ENCODE peak calls at places on chromosomes 5 and 9, in nine cellular contexts. O is pancreas; Y is transverse colon; U is cardiac muscle cell; X is tibial nerve; S is IMR-90; G is RWPE2; T is CD4-positive, alpha-beta memory T cell; C is PC-3. W is an unnamed sample. For H3K4me1, the result is how much of the 10 kb centered on the place peaks cover.

GRCh38 chr9:12708562-12709298 is 15.5 kb downstream of the TYRP1 start:
- DNase-seq in O (no peak), Y (no peak), U (no peak), X (no peak), S (peak), G (no peak), T (no peak), C (peak), W (no peak)

GRCh38 chr5:88190106-88190834 is 78.4 kb downstream of the TMEM161B start:
- DNase-seq in O (no peak), Y (no peak), U (no peak), X (no peak), S (no peak), G (no peak), T (no peak), C (peak), W (no peak)

GRCh38 chr5:33997331-33997983 is 10.4 kb downstream of the AMACR start:
- DNase-seq in O (peak), Y (peak), U (peak), X (peak), S (peak), G (no peak), T (peak), C (peak), W (peak)

GRCh38 chr5:132489871-132490483 is 596 bp downstream of the IRF1 start:
- DNase-seq in O (peak), Y (peak), U (peak), X (peak), S (peak), G (peak), T (no peak), C (peak), W (peak)

GRCh38 chr5:54171645-54172384 is 138.6 kb downstream of the ARL15 start:
- DNase-seq in O (no peak), Y (peak), U (no peak), X (no peak), S (peak), G (no peak), T (no peak), C (peak), W (no peak)

GRCh38 chr5:1727571-1727970 is 72.1 kb downstream of the MRPL36 start:
- DNase-seq in O (no peak), Y (no peak), U (no peak), X (no peak), S (no peak), G (peak), T (no peak), C (no peak), W (no peak)

GRCh38 chr5:107428303-107428761 is 242.4 kb downstream of the EFNA5 start:
- DNase-seq in O (no peak), Y (no peak), U (no peak), X (no peak), S (no peak), G (no peak), T (no peak), C (no peak), W (no peak)

GRCh38 chr5:170885281-170885680 is 23.5 kb downstream of the RANBP17 start:
- DNase-seq in O (no peak), Y (no peak), U (no peak), X (no peak), S (peak), G (no peak), T (no peak), C (no peak), W (no peak)

GRCh38 chr5:116892993-116893392 is 318.4 kb upstream of the SEMA6A start:
- DNase-seq in O (no peak), Y (no peak), U (peak), X (no peak), S (no peak), G (no peak), T (no peak), C (no peak), W (no peak)

GRCh38 chr9:82320566-82320965 is 332.0 kb downstream of the SPATA31D1 start:
- DNase-seq in O (no peak), Y (no peak), U (no peak), X (no peak), S (peak), G (no peak), T (no peak), C (no peak), W (no peak)

GRCh38 chr9:135158572-135158937 is 71.1 kb downstream of the OLFM1 start:
- DNase-seq in O (no peak), Y (no peak), U (no peak), X (no peak), S (no peak), G (no peak), T (no peak), C (no peak), W (no peak)

GRCh38 chr5:151298465-151298864 is 5.1 kb downstream of the SLC36A3 start:
- DNase-seq in O (no peak), Y (no peak), U (no peak), X (no peak), S (no peak), G (no peak), T (no peak), C (no peak), W (no peak)

GRCh38 chr5:138978085-138978484 is 103.0 kb upstream of the LRRTM2 start:
- DNase-seq in O (no peak), Y (no peak), U (no peak), X (no peak), S (peak), G (no peak), T (no peak), C (no peak), W (no peak)

GRCh38 chr5:169801324-169801777 is 164.3 kb downstream of the DOCK2 start:
- DNase-seq in O (no peak), Y (no peak), U (no peak), X (no peak), S (peak), G (no peak), T (no peak), C (peak), W (no peak)

GRCh38 chr9:128215491-128216404 is 12.6 kb downstream of the DNM1 start:
- DNase-seq in O (peak), Y (no peak), U (no peak), X (no peak), S (peak), G (no peak), T (no peak), C (no peak), W (peak)

GRCh38 chr9:136367296-136368145 is 4.0 kb upstream of the DNLZ start:
- DNase-seq in O (no peak), Y (no peak), U (no peak), X (no peak), S (no peak), G (no peak), T (no peak), C (no peak), W (no peak)

GRCh38 chr5:176994460-176995121 is 12.0 kb downstream of the UIMC1 start:
- DNase-seq in O (peak), Y (peak), U (peak), X (no peak), S (peak), G (no peak), T (no peak), C (no peak), W (no peak)

GRCh38 chr9:37301369-37302172 is 120.9 kb upstream of the GRHPR start:
- DNase-seq in O (no peak), Y (no peak), U (no peak), X (no peak), S (no peak), G (no peak), T (no peak), C (no peak), W (no peak)

GRCh38 chr9:82934949-82935348 is 128.0 kb downstream of the RASEF start:
- DNase-seq in O (no peak), Y (no peak), U (no peak), X (no peak), S (peak), G (no peak), T (no peak), C (peak), W (no peak)

GRCh38 chr5:80985600-80986228 is 25.6 kb downstream of the RASGRF2 start:
- DNase-seq in O (no peak), Y (no peak), U (no peak), X (no peak), S (no peak), G (no peak), T (no peak), C (no peak), W (peak)

GRCh38 chr5:37850128-37850865 is 10.5 kb upstream of the GDNF start:
- DNase-seq in O (no peak), Y (no peak), U (no peak), X (no peak), S (peak), G (no peak), T (no peak), C (no peak), W (no peak)
- H3K4me1 ChIP-seq in O (under half), Y (under half), U (under half), X (under half), S (under half), G (under half), T (under half), C (under half), W (under half)

GRCh38 chr9:111985315-111985714 is 88.7 kb downstream of the UGCG start:
- DNase-seq in O (no peak), Y (no peak), U (no peak), X (no peak), S (no peak), G (no peak), T (no peak), C (no peak), W (no peak)

GRCh38 chr9:111991179-111991578 is 94.6 kb downstream of the UGCG start:
- DNase-seq in O (no peak), Y (no peak), U (no peak), X (no peak), S (no peak), G (no peak), T (no peak), C (no peak), W (no peak)

GRCh38 chr9:111984075-111984802 is 87.6 kb downstream of the UGCG start:
- DNase-seq in O (no peak), Y (no peak), U (no peak), X (no peak), S (no peak), G (no peak), T (no peak), C (no peak), W (no peak)

GRCh38 chr9:111983484-111983908 is 86.9 kb downstream of the UGCG start:
- DNase-seq in O (no peak), Y (no peak), U (no peak), X (no peak), S (no peak), G (no peak), T (no peak), C (no peak), W (no peak)

GRCh38 chr9:111986035-111986556 is 89.5 kb downstream of the UGCG start:
- DNase-seq in O (no peak), Y (no peak), U (no peak), X (no peak), S (peak), G (no peak), T (no peak), C (no peak), W (no peak)
- H3K4me3 ChIP-seq in O (no peak), Y (no peak), U (no peak), X (no peak), S (no peak), G (no peak), T (no peak), C (no peak), W (no peak)

GRCh38 chr9:137670391-137671195 is 51.8 kb downstream of the EHMT1 start:
- DNase-seq in O (peak), Y (peak), U (peak), X (no peak), S (no peak), G (no peak), T (no peak), C (no peak), W (no peak)
- H3K4me1 ChIP-seq in O (under half), Y (under half), U (under half), X (under half), S (under half), G (under half), T (under half), C (under half), W (under half)

GRCh38 chr5:59458966-59459729 is 434.4 kb downstream of the PDE4D start:
- DNase-seq in O (no peak), Y (no peak), U (no peak), X (no peak), S (no peak), G (no peak), T (no peak), C (no peak), W (no peak)

GRCh38 chr5:59458321-59458720 is 435.2 kb downstream of the PDE4D start:
- DNase-seq in O (no peak), Y (no peak), U (no peak), X (no peak), S (no peak), G (no peak), T (no peak), C (no peak), W (no peak)

GRCh38 chr5:59462954-59463353 is 430.6 kb downstream of the PDE4D start:
- DNase-seq in O (no peak), Y (no peak), U (no peak), X (no peak), S (no peak), G (no peak), T (no peak), C (no peak), W (no peak)

GRCh38 chr5:59464969-59465368 is 428.6 kb downstream of the PDE4D start:
- DNase-seq in O (no peak), Y (no peak), U (no peak), X (no peak), S (no peak), G (no peak), T (no peak), C (no peak), W (no peak)

GRCh38 chr5:59460368-59461153 is 433.0 kb downstream of the PDE4D start:
- DNase-seq in O (no peak), Y (no peak), U (no peak), X (no peak), S (no peak), G (no peak), T (no peak), C (no peak), W (no peak)
- H3K4me3 ChIP-seq in O (no peak), Y (no peak), U (no peak), X (no peak), S (no peak), G (no peak), T (no peak), C (no peak), W (no peak)

GRCh38 chr5:14165375-14166091 is 22.4 kb downstream of the TRIO start:
- DNase-seq in O (no peak), Y (no peak), U (no peak), X (no peak), S (peak), G (no peak), T (no peak), C (peak), W (no peak)

GRCh38 chr5:14168139-14168792 is 25.1 kb downstream of the TRIO start:
- DNase-seq in O (no peak), Y (no peak), U (no peak), X (no peak), S (peak), G (no peak), T (no peak), C (peak), W (no peak)

GRCh38 chr5:14168793-14169262 is 25.7 kb downstream of the TRIO start:
- DNase-seq in O (no peak), Y (no peak), U (no peak), X (no peak), S (no peak), G (no peak), T (no peak), C (no peak), W (no peak)

GRCh38 chr5:14166437-14166836 is 23.3 kb downstream of the TRIO start:
- DNase-seq in O (no peak), Y (no peak), U (no peak), X (no peak), S (no peak), G (no peak), T (no peak), C (no peak), W (no peak)

DNA sequence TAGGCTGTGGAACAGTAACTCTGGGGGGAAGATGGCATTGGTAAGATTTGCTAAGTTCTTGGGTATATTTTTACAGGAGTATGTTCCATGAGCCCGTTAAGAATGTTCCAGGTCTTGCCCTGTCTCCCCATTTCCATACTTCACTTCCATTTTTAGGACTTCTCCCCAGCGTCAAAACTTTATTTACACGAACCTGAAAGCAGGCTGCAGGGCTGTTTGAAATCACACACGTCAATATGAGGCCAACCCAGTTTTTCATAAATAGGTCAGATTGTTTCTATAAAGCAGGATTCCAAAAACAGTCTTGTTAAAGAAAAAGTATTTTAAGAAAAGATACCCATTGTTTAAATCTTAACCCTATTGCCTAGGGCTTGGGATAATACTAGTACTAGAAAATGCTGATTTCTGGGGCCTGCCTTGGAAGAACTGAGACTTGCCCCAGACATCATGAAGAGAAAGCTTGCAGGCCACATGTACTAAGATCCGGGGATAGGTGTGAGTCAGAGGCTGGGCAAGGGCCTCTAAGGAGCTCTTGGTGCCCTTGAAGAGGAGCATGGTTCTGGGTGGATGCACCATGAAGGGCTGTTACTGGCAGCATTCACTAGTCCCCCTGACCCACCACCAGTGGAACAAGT is 24.2 kb downstream of the TRIO start:
- DNase-seq in O (no peak), Y (no peak), U (no peak), X (no peak), S (peak), G (no peak), T (no peak), C (peak), W (no peak)
- H3K4me1 ChIP-seq in O (under half), Y (under half), U (under half), X (under half), S (under half), G (half or more), T (under half), C (half or more), W (under half)

GRCh38 chr9:5953743-5954707 is 61.4 kb downstream of the RANBP6 start:
- DNase-seq in O (no peak), Y (no peak), U (peak), X (no peak), S (peak), G (no peak), T (no peak), C (peak), W (no peak)
- H3K4me3 ChIP-seq in O (peak), Y (no peak), U (no peak), X (no peak), S (no peak), G (no peak), T (no peak), C (no peak), W (no peak)

DNA sequence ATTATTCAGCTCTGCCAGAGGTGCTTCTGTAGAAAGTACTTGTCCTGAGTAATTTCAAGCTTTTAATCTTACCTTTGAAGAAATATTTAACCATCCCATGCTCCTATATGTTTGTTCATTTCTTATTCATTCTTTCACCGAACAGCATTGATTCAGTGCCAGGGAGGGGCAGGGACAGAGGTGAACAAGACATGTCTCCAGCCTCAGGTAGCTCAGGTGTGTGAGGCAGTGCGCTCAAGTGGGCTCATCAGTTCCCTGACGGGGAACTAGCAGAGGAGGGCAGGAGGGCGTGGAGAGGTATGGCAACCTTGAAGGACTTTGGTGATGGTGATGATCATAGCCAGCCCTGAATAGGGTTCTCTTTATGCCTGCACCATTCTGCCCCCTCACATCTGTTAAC is 25.9 kb downstream of the ERGIC1 start:
- DNase-seq in O (no peak), Y (no peak), U (no peak), X (no peak), S (no peak), G (no peak), T (no peak), C (peak), W (peak)
- H3K4me1 ChIP-seq in O (under half), Y (under half), U (under half), X (under half), S (half or more), G (half or more), T (under half), C (under half), W (under half)

W was measured in uterus.